ENCODE peak calls at places on chromosomes 1 and 21, in nine cellular contexts. One of them, this sample, is unnamed.

GRCh38 chr1:161307230-161307768 is 2.5 kb downstream of the MPZ start:
- DNase-seq in esophagus squamous epithelium: no peak
- DNase-seq in NCI-H1105: no peak
- DNase-seq in AG08395: no peak
- DNase-seq in non-pigmented ciliary epithelial cell: no peak
- DNase-seq in nephron progenitor cell: no peak
- DNase-seq in Ammon's horn: no peak
- DNase-seq in stimulated activated CD4-positive, alpha-beta T cell treated with anti-CD3 and anti-CD28 coated beads, Interleukin-12 subunit alpha, Interleukin-12 subunit beta, amount 100 ng/mL, for 4 hours: peak
- DNase-seq in tibial artery: no peak
- DNase-seq in this sample: no peak

GRCh38 chr1:56456426-56457101 is 122.8 kb downstream of the PLPP3 start:
- DNase-seq in esophagus squamous epithelium: no peak
- DNase-seq in NCI-H1105: no peak
- DNase-seq in AG08395: peak
- DNase-seq in non-pigmented ciliary epithelial cell: no peak
- DNase-seq in nephron progenitor cell: no peak
- DNase-seq in Ammon's horn: no peak
- DNase-seq in stimulated activated CD4-positive, alpha-beta T cell treated with anti-CD3 and anti-CD28 coated beads, Interleukin-12 subunit alpha, Interleukin-12 subunit beta, amount 100 ng/mL, for 4 hours: no peak
- DNase-seq in tibial artery: no peak
- DNase-seq in this sample: no peak

GRCh38 chr21:38126677-38127271 is 130.0 kb upstream of the KCNJ15 start:
- DNase-seq in esophagus squamous epithelium: no peak
- DNase-seq in NCI-H1105: peak
- DNase-seq in AG08395: peak
- DNase-seq in non-pigmented ciliary epithelial cell: no peak
- DNase-seq in nephron progenitor cell: peak
- DNase-seq in Ammon's horn: peak
- DNase-seq in stimulated activated CD4-positive, alpha-beta T cell treated with anti-CD3 and anti-CD28 coated beads, Interleukin-12 subunit alpha, Interleukin-12 subunit beta, amount 100 ng/mL, for 4 hours: peak
- DNase-seq in tibial artery: peak
- DNase-seq in this sample: peak

GRCh38 chr1:184051485-184052193 is at the start of gene TSEN15:
- DNase-seq in esophagus squamous epithelium: no peak
- DNase-seq in NCI-H1105: peak
- DNase-seq in AG08395: peak
- DNase-seq in non-pigmented ciliary epithelial cell: no peak
- DNase-seq in nephron progenitor cell: peak
- DNase-seq in Ammon's horn: peak
- DNase-seq in stimulated activated CD4-positive, alpha-beta T cell treated with anti-CD3 and anti-CD28 coated beads, Interleukin-12 subunit alpha, Interleukin-12 subunit beta, amount 100 ng/mL, for 4 hours: peak
- DNase-seq in tibial artery: peak
- DNase-seq in this sample: peak

GRCh38 chr21:42404534-42404933 is 832 bp downstream of the UBASH3A start:
- DNase-seq in esophagus squamous epithelium: no peak
- DNase-seq in NCI-H1105: no peak
- DNase-seq in AG08395: no peak
- DNase-seq in non-pigmented ciliary epithelial cell: no peak
- DNase-seq in nephron progenitor cell: no peak
- DNase-seq in Ammon's horn: no peak
- DNase-seq in stimulated activated CD4-positive, alpha-beta T cell treated with anti-CD3 and anti-CD28 coated beads, Interleukin-12 subunit alpha, Interleukin-12 subunit beta, amount 100 ng/mL, for 4 hours: no peak
- DNase-seq in tibial artery: no peak
- DNase-seq in this sample: no peak

GRCh38 chr1:72937905-72938304 is 655.6 kb upstream of the NEGR1 start:
- DNase-seq in esophagus squamous epithelium: no peak
- DNase-seq in NCI-H1105: no peak
- DNase-seq in AG08395: no peak
- DNase-seq in non-pigmented ciliary epithelial cell: no peak
- DNase-seq in nephron progenitor cell: no peak
- DNase-seq in Ammon's horn: no peak
- DNase-seq in stimulated activated CD4-positive, alpha-beta T cell treated with anti-CD3 and anti-CD28 coated beads, Interleukin-12 subunit alpha, Interleukin-12 subunit beta, amount 100 ng/mL, for 4 hours: no peak
- DNase-seq in tibial artery: no peak
- DNase-seq in this sample: no peak

GRCh38 chr1:151292207-151293030 is 10.3 kb downstream of the ZNF687 start:
- DNase-seq in esophagus squamous epithelium: no peak
- DNase-seq in NCI-H1105: no peak
- DNase-seq in AG08395: no peak
- DNase-seq in non-pigmented ciliary epithelial cell: no peak
- DNase-seq in nephron progenitor cell: no peak
- DNase-seq in Ammon's horn: peak
- DNase-seq in stimulated activated CD4-positive, alpha-beta T cell treated with anti-CD3 and anti-CD28 coated beads, Interleukin-12 subunit alpha, Interleukin-12 subunit beta, amount 100 ng/mL, for 4 hours: no peak
- DNase-seq in tibial artery: no peak
- DNase-seq in this sample: no peak

GRCh38 chr1:25501235-25502058 is 42.0 kb upstream of the LDLRAP1 start:
- DNase-seq in esophagus squamous epithelium: no peak
- DNase-seq in NCI-H1105: no peak
- DNase-seq in AG08395: peak
- DNase-seq in non-pigmented ciliary epithelial cell: no peak
- DNase-seq in nephron progenitor cell: no peak
- DNase-seq in Ammon's horn: no peak
- DNase-seq in stimulated activated CD4-positive, alpha-beta T cell treated with anti-CD3 and anti-CD28 coated beads, Interleukin-12 subunit alpha, Interleukin-12 subunit beta, amount 100 ng/mL, for 4 hours: no peak
- DNase-seq in tibial artery: no peak
- DNase-seq in this sample: peak

GRCh38 chr1:13898406-13898805 is 198.4 kb downstream of the PRDM2 start:
- DNase-seq in esophagus squamous epithelium: no peak
- DNase-seq in NCI-H1105: no peak
- DNase-seq in AG08395: no peak
- DNase-seq in non-pigmented ciliary epithelial cell: no peak
- DNase-seq in nephron progenitor cell: no peak
- DNase-seq in Ammon's horn: no peak
- DNase-seq in stimulated activated CD4-positive, alpha-beta T cell treated with anti-CD3 and anti-CD28 coated beads, Interleukin-12 subunit alpha, Interleukin-12 subunit beta, amount 100 ng/mL, for 4 hours: no peak
- DNase-seq in tibial artery: no peak
- DNase-seq in this sample: no peak

GRCh38 chr1:115426990-115427389 is 88.9 kb upstream of the NGF start:
- DNase-seq in esophagus squamous epithelium: no peak
- DNase-seq in NCI-H1105: no peak
- DNase-seq in AG08395: no peak
- DNase-seq in non-pigmented ciliary epithelial cell: no peak
- DNase-seq in nephron progenitor cell: no peak
- DNase-seq in Ammon's horn: no peak
- DNase-seq in stimulated activated CD4-positive, alpha-beta T cell treated with anti-CD3 and anti-CD28 coated beads, Interleukin-12 subunit alpha, Interleukin-12 subunit beta, amount 100 ng/mL, for 4 hours: no peak
- DNase-seq in tibial artery: no peak
- DNase-seq in this sample: no peak

GRCh38 chr1:219128957-219129356 is 44.7 kb upstream of the LYPLAL1 start:
- DNase-seq in esophagus squamous epithelium: no peak
- DNase-seq in NCI-H1105: no peak
- DNase-seq in AG08395: no peak
- DNase-seq in non-pigmented ciliary epithelial cell: no peak
- DNase-seq in nephron progenitor cell: no peak
- DNase-seq in Ammon's horn: no peak
- DNase-seq in stimulated activated CD4-positive, alpha-beta T cell treated with anti-CD3 and anti-CD28 coated beads, Interleukin-12 subunit alpha, Interleukin-12 subunit beta, amount 100 ng/mL, for 4 hours: no peak
- DNase-seq in tibial artery: no peak
- DNase-seq in this sample: no peak

GRCh38 chr1:56626546-56626945 is 18.6 kb upstream of the PRKAA2 start:
- DNase-seq in esophagus squamous epithelium: no peak
- DNase-seq in NCI-H1105: no peak
- DNase-seq in AG08395: peak
- DNase-seq in non-pigmented ciliary epithelial cell: no peak
- DNase-seq in nephron progenitor cell: no peak
- DNase-seq in Ammon's horn: no peak
- DNase-seq in stimulated activated CD4-positive, alpha-beta T cell treated with anti-CD3 and anti-CD28 coated beads, Interleukin-12 subunit alpha, Interleukin-12 subunit beta, amount 100 ng/mL, for 4 hours: no peak
- DNase-seq in tibial artery: no peak
- DNase-seq in this sample: no peak

GRCh38 chr1:171739646-171740045 is 2.2 kb downstream of the VAMP4 start:
- DNase-seq in esophagus squamous epithelium: no peak
- DNase-seq in NCI-H1105: no peak
- DNase-seq in AG08395: peak
- DNase-seq in non-pigmented ciliary epithelial cell: no peak
- DNase-seq in nephron progenitor cell: no peak
- DNase-seq in Ammon's horn: no peak
- DNase-seq in stimulated activated CD4-positive, alpha-beta T cell treated with anti-CD3 and anti-CD28 coated beads, Interleukin-12 subunit alpha, Interleukin-12 subunit beta, amount 100 ng/mL, for 4 hours: no peak
- DNase-seq in tibial artery: no peak
- DNase-seq in this sample: no peak

GRCh38 chr21:16377120-16377658 is 647.4 kb downstream of the USP25 start:
- DNase-seq in esophagus squamous epithelium: no peak
- DNase-seq in NCI-H1105: no peak
- DNase-seq in AG08395: no peak
- DNase-seq in non-pigmented ciliary epithelial cell: no peak
- DNase-seq in nephron progenitor cell: no peak
- DNase-seq in Ammon's horn: no peak
- DNase-seq in stimulated activated CD4-positive, alpha-beta T cell treated with anti-CD3 and anti-CD28 coated beads, Interleukin-12 subunit alpha, Interleukin-12 subunit beta, amount 100 ng/mL, for 4 hours: no peak
- DNase-seq in tibial artery: no peak
- DNase-seq in this sample: no peak

GRCh38 chr1:182603646-182604127 is 502 bp downstream of the RGS16 start:
- DNase-seq in esophagus squamous epithelium: no peak
- DNase-seq in NCI-H1105: no peak
- DNase-seq in AG08395: no peak
- DNase-seq in non-pigmented ciliary epithelial cell: no peak
- DNase-seq in nephron progenitor cell: no peak
- DNase-seq in Ammon's horn: no peak
- DNase-seq in stimulated activated CD4-positive, alpha-beta T cell treated with anti-CD3 and anti-CD28 coated beads, Interleukin-12 subunit alpha, Interleukin-12 subunit beta, amount 100 ng/mL, for 4 hours: no peak
- DNase-seq in tibial artery: no peak
- DNase-seq in this sample: no peak

GRCh38 chr1:5993553-5994510 is 1.6 kb upstream of the NPHP4 start:
- DNase-seq in esophagus squamous epithelium: no peak
- DNase-seq in NCI-H1105: no peak
- DNase-seq in AG08395: no peak
- DNase-seq in non-pigmented ciliary epithelial cell: no peak
- DNase-seq in nephron progenitor cell: no peak
- DNase-seq in Ammon's horn: no peak
- DNase-seq in stimulated activated CD4-positive, alpha-beta T cell treated with anti-CD3 and anti-CD28 coated beads, Interleukin-12 subunit alpha, Interleukin-12 subunit beta, amount 100 ng/mL, for 4 hours: peak
- DNase-seq in tibial artery: no peak
- DNase-seq in this sample: no peak

GRCh38 chr1:68321084-68321685 is 88.9 kb upstream of the WLS start:
- DNase-seq in esophagus squamous epithelium: no peak
- DNase-seq in NCI-H1105: no peak
- DNase-seq in AG08395: peak
- DNase-seq in non-pigmented ciliary epithelial cell: no peak
- DNase-seq in nephron progenitor cell: peak
- DNase-seq in Ammon's horn: peak
- DNase-seq in stimulated activated CD4-positive, alpha-beta T cell treated with anti-CD3 and anti-CD28 coated beads, Interleukin-12 subunit alpha, Interleukin-12 subunit beta, amount 100 ng/mL, for 4 hours: no peak
- DNase-seq in tibial artery: peak
- DNase-seq in this sample: peak

GRCh38 chr1:54803761-54804470 is 2.8 kb upstream of the TTC22 start:
- DNase-seq in esophagus squamous epithelium: no peak
- DNase-seq in NCI-H1105: no peak
- DNase-seq in AG08395: peak
- DNase-seq in non-pigmented ciliary epithelial cell: no peak
- DNase-seq in nephron progenitor cell: no peak
- DNase-seq in Ammon's horn: no peak
- DNase-seq in stimulated activated CD4-positive, alpha-beta T cell treated with anti-CD3 and anti-CD28 coated beads, Interleukin-12 subunit alpha, Interleukin-12 subunit beta, amount 100 ng/mL, for 4 hours: no peak
- DNase-seq in tibial artery: peak
- DNase-seq in this sample: peak

GRCh38 chr1:19730793-19731192 is 66.1 kb downstream of the HTR6 start:
- DNase-seq in esophagus squamous epithelium: no peak
- DNase-seq in NCI-H1105: no peak
- DNase-seq in AG08395: no peak
- DNase-seq in non-pigmented ciliary epithelial cell: no peak
- DNase-seq in nephron progenitor cell: no peak
- DNase-seq in Ammon's horn: no peak
- DNase-seq in stimulated activated CD4-positive, alpha-beta T cell treated with anti-CD3 and anti-CD28 coated beads, Interleukin-12 subunit alpha, Interleukin-12 subunit beta, amount 100 ng/mL, for 4 hours: no peak
- DNase-seq in tibial artery: no peak
- DNase-seq in this sample: no peak

GRCh38 chr1:180975551-180975950 is 47.1 kb downstream of the STX6 start:
- DNase-seq in esophagus squamous epithelium: no peak
- DNase-seq in NCI-H1105: no peak
- DNase-seq in AG08395: no peak
- DNase-seq in non-pigmented ciliary epithelial cell: no peak
- DNase-seq in nephron progenitor cell: no peak
- DNase-seq in Ammon's horn: no peak
- DNase-seq in stimulated activated CD4-positive, alpha-beta T cell treated with anti-CD3 and anti-CD28 coated beads, Interleukin-12 subunit alpha, Interleukin-12 subunit beta, amount 100 ng/mL, for 4 hours: no peak
- DNase-seq in tibial artery: no peak
- DNase-seq in this sample: no peak

GRCh38 chr1:6276765-6277555 is 16.1 kb upstream of the GPR153 start:
- DNase-seq in esophagus squamous epithelium: no peak
- DNase-seq in NCI-H1105: no peak
- DNase-seq in AG08395: no peak
- DNase-seq in non-pigmented ciliary epithelial cell: no peak
- DNase-seq in nephron progenitor cell: no peak
- DNase-seq in Ammon's horn: no peak
- DNase-seq in stimulated activated CD4-positive, alpha-beta T cell treated with anti-CD3 and anti-CD28 coated beads, Interleukin-12 subunit alpha, Interleukin-12 subunit beta, amount 100 ng/mL, for 4 hours: no peak
- DNase-seq in tibial artery: no peak
- DNase-seq in this sample: no peak

GRCh38 chr1:226060976-226061792 is 1.3 kb upstream of the H3-3A start:
- DNase-seq in esophagus squamous epithelium: no peak
- DNase-seq in NCI-H1105: no peak
- DNase-seq in AG08395: no peak
- DNase-seq in non-pigmented ciliary epithelial cell: no peak
- DNase-seq in nephron progenitor cell: no peak
- DNase-seq in Ammon's horn: no peak
- DNase-seq in stimulated activated CD4-positive, alpha-beta T cell treated with anti-CD3 and anti-CD28 coated beads, Interleukin-12 subunit alpha, Interleukin-12 subunit beta, amount 100 ng/mL, for 4 hours: no peak
- DNase-seq in tibial artery: no peak
- DNase-seq in this sample: no peak

GRCh38 chr1:94305704-94306103 is 68.3 kb upstream of the ARHGAP29 start:
- DNase-seq in esophagus squamous epithelium: no peak
- DNase-seq in NCI-H1105: no peak
- DNase-seq in AG08395: peak
- DNase-seq in non-pigmented ciliary epithelial cell: peak
- DNase-seq in nephron progenitor cell: no peak
- DNase-seq in Ammon's horn: no peak
- DNase-seq in stimulated activated CD4-positive, alpha-beta T cell treated with anti-CD3 and anti-CD28 coated beads, Interleukin-12 subunit alpha, Interleukin-12 subunit beta, amount 100 ng/mL, for 4 hours: no peak
- DNase-seq in tibial artery: no peak
- DNase-seq in this sample: no peak

GRCh38 chr1:209926045-209926444 is 12.0 kb upstream of the SYT14 start:
- DNase-seq in esophagus squamous epithelium: no peak
- DNase-seq in NCI-H1105: peak
- DNase-seq in AG08395: peak
- DNase-seq in non-pigmented ciliary epithelial cell: peak
- DNase-seq in nephron progenitor cell: no peak
- DNase-seq in Ammon's horn: peak
- DNase-seq in stimulated activated CD4-positive, alpha-beta T cell treated with anti-CD3 and anti-CD28 coated beads, Interleukin-12 subunit alpha, Interleukin-12 subunit beta, amount 100 ng/mL, for 4 hours: no peak
- DNase-seq in tibial artery: no peak
- DNase-seq in this sample: no peak